ENCODE peak calls at places on chromosomes 6 and 20, in seven cellular contexts. G is adrenal gland, U is lung, J is fibroblast of lung, R is tibial artery, P is upper lobe of left lung, O is OCI-LY7. L is an unnamed sample. For H3K4me1 and H3K36me3, the result is how much of the 10 kb centered on the place peaks cover.

GRCh38 chr6:52399511-52400315 is 20.4 kb upstream of the EFHC1 start:
- DNase-seq in O (peak), U (no peak), G (peak), J (peak), R (no peak), P (no peak), L (no peak)

GRCh38 chr20:62366370-62367135 is 559 bp downstream of the LAMA5 start:
- DNase-seq in J (no peak), G (no peak), U (no peak), O (peak), P (peak), R (peak), L (no peak)

GRCh38 chr6:169789944-169790927 is 38.8 kb downstream of the ERMARD start:
- DNase-seq in G (peak), R (peak), P (peak), U (peak), J (peak), O (peak), L (peak)

GRCh38 chr6:30646450-30647038 is 389 bp upstream of the C6orf136 start:
- DNase-seq in J (no peak), U (peak), R (peak), O (no peak), G (peak), P (peak), L (no peak)

GRCh38 chr6:21845018-21845417 is 251.5 kb downstream of the SOX4 start:
- DNase-seq in G (no peak), U (no peak), P (no peak), O (no peak), J (no peak), R (no peak), L (no peak)

GRCh38 chr20:57658447-57659130 is 38.4 kb upstream of the ZBP1 start:
- DNase-seq in O (no peak), G (peak), J (no peak), R (peak), U (no peak), P (peak), L (no peak)

GRCh38 chr6:4593891-4594445 is 182.2 kb upstream of the CDYL start:
- DNase-seq in R (no peak), J (no peak), P (no peak), U (no peak), G (no peak), O (no peak), L (no peak)

GRCh38 chr20:35967979-35968640 is at the start of gene CNBD2:
- DNase-seq in J (no peak), R (no peak), U (no peak), P (no peak), O (no peak), G (no peak), L (no peak)

GRCh38 chr6:34182751-34183531 is 37.1 kb upstream of the GRM4 start:
- DNase-seq in G (no peak), O (peak), P (no peak), U (no peak), J (no peak), R (no peak), L (no peak)

GRCh38 chr6:37417393-37417792 is 15.6 kb upstream of the CMTR1 start:
- DNase-seq in G (no peak), J (no peak), U (no peak), P (no peak), R (no peak), O (no peak), L (no peak)

GRCh38 chr6:25130518-25130917 is 148.7 kb upstream of the CARMIL1 start:
- DNase-seq in P (no peak), O (no peak), G (no peak), J (no peak), U (no peak), R (no peak), L (no peak)

GRCh38 chr6:148109732-148110131 is 232.9 kb upstream of the SASH1 start:
- DNase-seq in U (peak), G (no peak), R (peak), O (no peak), J (peak), P (no peak), L (no peak)

GRCh38 chr20:46951840-46952497 is 57.3 kb downstream of the EYA2 start:
- DNase-seq in O (no peak), P (no peak), G (no peak), R (no peak), U (no peak), J (peak), L (no peak)

GRCh38 chr20:62820208-62820961 is 3.5 kb downstream of the COL9A3 start:
- DNase-seq in G (no peak), U (no peak), J (no peak), R (no peak), P (peak), O (no peak), L (no peak)

GRCh38 chr20:20765696-20766095 is 53.3 kb upstream of the RALGAPA2 start:
- DNase-seq in O (no peak), G (no peak), J (no peak), R (no peak), P (no peak), U (no peak), L (no peak)

GRCh38 chr20:6855074-6855473 is 87.6 kb downstream of the BMP2 start:
- DNase-seq in G (no peak), U (no peak), O (no peak), J (no peak), R (no peak), P (no peak), L (no peak)

GRCh38 chr6:30748851-30749540 is 4.6 kb upstream of the IER3 start:
- DNase-seq in G (no peak), U (no peak), O (no peak), P (no peak), J (no peak), R (no peak), L (no peak)

GRCh38 chr6:169923468-169924464 is 172.3 kb downstream of the ERMARD start:
- DNase-seq in O (no peak), U (no peak), G (no peak), R (no peak), P (no peak), J (no peak), L (no peak)

GRCh38 chr6:166729658-166730057 is 102.6 kb upstream of the RPS6KA2 start:
- DNase-seq in P (no peak), R (no peak), U (no peak), O (no peak), G (no peak), J (no peak), L (no peak)

GRCh38 chr6:92942549-92942948 is 476.8 kb downstream of the EPHA7 start:
- DNase-seq in J (no peak), P (no peak), R (no peak), U (no peak), G (no peak), O (no peak), L (no peak)

GRCh38 chr6:167984144-167984719 is 13.2 kb upstream of the KIF25 start:
- DNase-seq in U (no peak), R (no peak), J (no peak), P (no peak), O (no peak), G (no peak), L (no peak)

GRCh38 chr6:7147051-7147671 is 39.4 kb downstream of the RREB1 start:
- DNase-seq in P (no peak), U (no peak), R (no peak), J (peak), G (no peak), O (no peak), L (no peak)

GRCh38 chr6:150605333-150605732 is 5.6 kb downstream of the PLEKHG1 start:
- DNase-seq in P (no peak), G (no peak), U (no peak), J (no peak), O (no peak), R (no peak), L (no peak)

GRCh38 chr20:61895016-61895415 is 170.7 kb downstream of the TAF4 start:
- DNase-seq in U (no peak), R (no peak), G (no peak), P (peak), O (no peak), J (no peak), L (no peak)

GRCh38 chr6:39076086-39076992 is 27.8 kb downstream of the GLP1R start:
- DNase-seq in G (no peak), P (no peak), R (peak), J (no peak), O (no peak), U (no peak), L (no peak)

GRCh38 chr6:138999949-139000725 is 12.1 kb upstream of the REPS1 start:
- DNase-seq in P (no peak), J (no peak), G (no peak), R (no peak), U (no peak), O (no peak), L (no peak)

GRCh38 chr6:39791850-39792500 is at the start of gene DAAM2:
- DNase-seq in U (peak), R (peak), G (peak), O (no peak), J (peak), P (peak), L (no peak)

GRCh38 chr6:42979523-42980177 is 669 bp upstream of the PEX6 start:
- DNase-seq in P (no peak), O (peak), G (no peak), R (no peak), U (no peak), J (peak), L (no peak)

GRCh38 chr20:2165871-2166270 is 64.2 kb downstream of the STK35 start:
- DNase-seq in O (no peak), G (no peak), P (no peak), R (no peak), U (no peak), J (no peak), L (no peak)

GRCh38 chr6:37244430-37245310 is 12.9 kb upstream of the TBC1D22B start:
- DNase-seq in O (no peak), U (peak), J (peak), R (peak), P (no peak), G (peak), L (no peak)

GRCh38 chr6:9481292-9482029 is 933.4 kb downstream of the TFAP2A start:
- DNase-seq in P (no peak), J (peak), G (no peak), R (no peak), U (no peak), O (no peak), L (no peak)

GRCh38 chr6:153976921-153977693 is 61.9 kb upstream of the OPRM1 start:
- DNase-seq in U (no peak), J (peak), P (no peak), O (no peak), G (no peak), R (no peak), L (no peak)

GRCh38 chr20:13261460-13262301 is 40.6 kb downstream of the ISM1 start:
- DNase-seq in J (peak), R (no peak), U (peak), P (peak), G (peak), O (peak), L (no peak)

GRCh38 chr6:25418463-25419052 is 139.4 kb downstream of the CARMIL1 start:
- DNase-seq in O (no peak), J (peak), R (no peak), G (no peak), P (no peak), U (no peak), L (no peak)

GRCh38 chr6:31717499-31718222 is 2.5 kb downstream of the LY6G6D start:
- DNase-seq in R (no peak), O (no peak), J (no peak), U (no peak), G (no peak), P (peak), L (no peak)

GRCh38 chr6:132731086-132731485 is 17.2 kb upstream of the VNN1 start:
- DNase-seq in J (peak), P (no peak), R (no peak), U (no peak), O (no peak), G (no peak), L (no peak)

DNA sequence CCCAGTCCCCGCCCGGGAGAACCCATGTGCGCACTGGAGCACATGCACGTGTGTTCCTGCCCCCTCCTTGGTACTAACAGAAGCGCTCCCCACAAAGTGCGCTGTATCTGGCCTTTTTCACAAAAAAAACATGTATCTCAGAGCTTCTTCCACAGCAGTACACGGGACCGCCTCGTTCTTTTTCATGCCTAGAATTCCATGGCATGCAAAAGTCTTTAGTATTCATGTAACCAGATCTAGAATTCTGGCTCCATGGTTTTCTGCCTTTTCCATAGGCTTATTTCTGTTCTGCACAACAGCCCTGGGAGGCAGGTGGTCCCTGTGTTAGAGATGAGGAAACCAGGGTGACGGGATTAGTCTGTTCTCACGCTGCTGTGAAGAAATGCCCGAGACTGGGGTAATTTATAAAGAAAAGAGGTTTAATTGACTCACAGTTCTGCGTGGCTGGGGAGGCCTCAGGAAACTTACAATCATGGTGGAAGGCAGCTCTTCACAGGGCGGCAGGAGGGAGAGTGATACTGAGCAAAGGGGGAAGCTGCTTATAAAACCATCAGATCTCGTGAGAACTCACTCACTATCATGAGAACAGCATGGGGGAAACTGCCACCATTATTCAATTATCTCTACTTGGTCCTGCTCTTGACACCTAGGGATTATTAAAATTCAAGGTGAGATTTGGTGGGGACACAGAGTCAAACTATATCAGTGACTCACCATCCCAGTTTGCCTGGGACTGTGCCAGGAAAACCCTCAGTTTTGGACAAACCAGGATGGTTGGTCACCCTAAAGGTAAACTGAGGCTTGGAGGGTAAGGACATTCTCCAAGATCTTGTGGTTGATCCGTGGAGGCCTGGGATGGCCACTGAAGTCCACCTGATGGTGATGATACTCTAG is 41.0 kb downstream of the C20orf203 start:
- DNase-seq in P (no peak), O (no peak), J (no peak), R (no peak), G (no peak), U (no peak), L (no peak)
- H3K4me3 ChIP-seq in P (no peak), O (no peak), J (no peak), R (no peak), G (no peak), U (no peak), L (no peak)

GRCh38 chr20:64037199-64037497 is 1.2 kb downstream of the C20orf204 start:
- DNase-seq in G (no peak), J (no peak), R (no peak), O (no peak), U (no peak), P (no peak), L (no peak)
- H3K4me1 ChIP-seq in G (under half), J (under half), R (under half), O (under half), U (under half), P (under half), L (half or more)

GRCh38 chr20:49965781-49966304 is 16.9 kb upstream of the SNAI1 start:
- DNase-seq in J (no peak), P (no peak), G (no peak), O (no peak), R (no peak), U (no peak), L (no peak)
- H3K36me3 ChIP-seq in J (under half), P (under half), G (under half), O (under half), R (under half), U (under half), L (under half)

GRCh38 chr6:15331629-15332241 is 85.9 kb downstream of the JARID2 start:
- DNase-seq in R (no peak), G (no peak), O (peak), P (no peak), U (no peak), J (no peak), L (no peak)
- H3K4me3 ChIP-seq in R (no peak), G (no peak), O (peak), P (no peak), U (no peak), J (no peak), L (no peak)

DNA sequence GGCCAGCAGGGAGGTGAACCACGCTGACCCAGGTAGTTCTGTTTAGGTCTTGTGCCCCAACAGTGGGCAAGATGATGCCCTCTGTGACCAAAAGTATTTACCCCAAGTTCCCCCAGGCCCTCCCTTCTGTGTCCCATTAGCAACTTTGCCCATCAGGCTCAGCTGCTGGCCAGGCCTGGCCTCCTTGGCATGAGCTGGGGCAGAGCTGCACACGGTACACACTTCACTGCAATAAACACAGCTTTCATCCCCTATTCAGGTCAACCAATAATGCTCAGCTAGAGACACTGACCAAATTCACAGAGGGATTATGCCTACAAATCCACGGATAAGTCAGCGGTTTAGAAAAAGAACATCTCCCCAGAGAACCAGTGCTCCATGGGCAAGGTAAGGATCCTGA is 103.7 kb downstream of the SLC23A2 start:
- DNase-seq in U (no peak), O (no peak), P (no peak), G (no peak), J (no peak), R (no peak), L (no peak)
- H3K4me1 ChIP-seq in U (under half), O (under half), P (under half), G (under half), J (under half), R (under half), L (under half)

GRCh38 chr6:89321571-89321970 is 6.5 kb upstream of the GABRR2 start:
- DNase-seq in P (no peak), G (no peak), O (no peak), U (peak), J (no peak), R (no peak), L (no peak)

GRCh38 chr6:89324304-89324703 is 9.2 kb upstream of the GABRR2 start:
- DNase-seq in P (no peak), U (no peak), R (no peak), G (no peak), J (no peak), O (no peak), L (no peak)

GRCh38 chr6:89321131-89321530 is 6.0 kb upstream of the GABRR2 start:
- DNase-seq in R (no peak), G (no peak), O (no peak), U (no peak), J (no peak), P (no peak), L (no peak)

GRCh38 chr6:89320012-89320559 is 5.0 kb upstream of the GABRR2 start:
- DNase-seq in G (no peak), U (no peak), R (no peak), O (no peak), P (no peak), J (no peak), L (no peak)

GRCh38 chr6:89323461-89324098 is 8.5 kb upstream of the GABRR2 start:
- DNase-seq in G (no peak), P (no peak), J (no peak), O (peak), U (no peak), R (no peak), L (no peak)
- H3K36me3 ChIP-seq in G (under half), P (under half), J (under half), O (half or more), U (under half), R (under half), L (under half)

GRCh38 chr20:50367104-50367674 is 143.0 kb upstream of the PTPN1 start:
- DNase-seq in O (no peak), R (no peak), G (no peak), P (no peak), U (no peak), J (no peak), L (no peak)
- H3K4me3 ChIP-seq in O (no peak), R (no peak), G (no peak), P (no peak), U (no peak), J (no peak), L (no peak)

DNA sequence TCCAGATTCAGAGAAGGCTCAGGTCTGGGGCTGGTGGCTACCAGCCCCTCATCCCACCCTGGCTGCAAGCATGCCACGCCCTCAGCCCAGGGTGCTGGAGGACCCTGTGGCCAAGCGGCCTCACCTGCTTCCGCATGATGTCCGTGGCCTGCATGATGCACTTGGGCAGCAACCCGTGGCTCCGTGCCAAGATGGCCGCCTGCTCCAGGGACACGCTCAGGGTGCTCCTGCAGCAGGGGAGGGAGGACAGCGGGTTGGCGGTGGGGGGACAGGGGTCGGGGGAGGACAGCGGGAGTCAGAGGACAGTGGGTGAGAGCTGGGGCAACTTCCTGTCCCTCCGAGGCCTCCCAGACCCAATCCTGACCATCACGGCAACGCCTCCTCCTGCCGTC is 200.1 kb downstream of the PREX1 start:
- DNase-seq in R (no peak), G (no peak), U (no peak), O (no peak), P (no peak), J (no peak), L (no peak)
- H3K4me1 ChIP-seq in R (under half), G (under half), U (under half), O (under half), P (under half), J (under half), L (under half)

L was measured in esophagus squamous epithelium.